ENCODE peak calls at places on chromosome 7, in nine cellular contexts. D, Z, L, U, I, S, K, C and V are unnamed samples.
A peak's percentile ranks its signal among the peaks of the same experiment; 100 is the strongest.

GRCh38 chr7:122412441-122412840 is 107.9 kb upstream of the FEZF1 start:
- DNase-seq in D (no peak), Z (no peak), L (no peak), U (no peak), I (no peak), S (no peak), K (no peak), C (no peak), V (no peak)

GRCh38 chr7:29865526-29865925 is 59.2 kb downstream of the WIPF3 start:
- DNase-seq in D (no peak), Z (no peak), L (no peak), U (no peak), I (peak; percentile 61), S (no peak), K (no peak), C (no peak), V (no peak)

GRCh38 chr7:107874605-107875446 is 16.2 kb upstream of the DLD start:
- DNase-seq in D (peak; percentile 44), Z (no peak), L (peak; percentile 47), U (no peak), I (peak; percentile 78), S (peak; percentile 35), K (peak; percentile 39), C (peak; percentile 64), V (peak; percentile 67)

GRCh38 chr7:63521-64021 is 128.8 kb upstream of the FAM20C start:
- DNase-seq in D (no peak), Z (no peak), L (no peak), U (no peak), I (no peak), S (no peak), K (no peak), C (no peak), V (no peak)

GRCh38 chr7:20786421-20786778 is 286 bp downstream of the SP8 start:
- DNase-seq in D (no peak), Z (no peak), L (no peak), U (no peak), I (no peak), S (no peak), K (no peak), C (peak; percentile 18), V (no peak)

GRCh38 chr7:2734761-2735571 is 47.0 kb downstream of the AMZ1 start:
- DNase-seq in D (no peak), Z (no peak), L (peak; percentile 9), U (peak; percentile 63), I (no peak), S (no peak), K (no peak), C (no peak), V (no peak)

GRCh38 chr7:27170936-27171635 is 3.0 kb downstream of the HOXA10 start:
- DNase-seq in D (no peak), Z (no peak), L (no peak), U (peak; percentile 57), I (peak; percentile 50), S (no peak), K (no peak), C (no peak), V (no peak)

GRCh38 chr7:136883046-136883445 is 14.6 kb downstream of the CHRM2 start:
- DNase-seq in D (no peak), Z (no peak), L (no peak), U (no peak), I (no peak), S (no peak), K (no peak), C (no peak), V (no peak)

GRCh38 chr7:155377837-155378579 is 79.9 kb upstream of the EN2 start:
- DNase-seq in D (no peak), Z (no peak), L (no peak), U (no peak), I (no peak), S (no peak), K (no peak), C (no peak), V (no peak)